ENCODE peak calls at places on chromosomes 13 and 19, in ten cellular contexts. J is nephron progenitor cell, N is GF-D8, H is endodermal cell, O is nucleus accumbens, C is NCI-H1092 treated with DMSO at 0.1 percent for 48 hours, K is mesothelial cell of epicardium, G is type B pancreatic cell, P is ovary, I is AG20443. Z is an unnamed sample.

GRCh38 chr19:56837492-56837891 is 3.0 kb downstream of the PEG3 start:
- DNase-seq in I (no peak), K (no peak), G (no peak), N (no peak), O (peak; percentile 51), J (no peak), H (no peak), P (peak; percentile 87), C (no peak), Z (peak; percentile 76)

GRCh38 chr13:81957121-81957520 is 1616.2 kb upstream of the SPRY2 start:
- DNase-seq in C (no peak), P (no peak), N (no peak), J (no peak), O (no peak), I (no peak), G (no peak), H (peak; percentile 60), K (no peak), Z (no peak)

GRCh38 chr19:4373601-4374441 is 26.5 kb downstream of the SH3GL1 start:
- DNase-seq in O (no peak), C (no peak), I (peak; percentile 47), J (no peak), K (no peak), N (peak; percentile 41), P (no peak), G (no peak), H (no peak), Z (no peak)

GRCh38 chr19:47005873-47006272 is 13.8 kb upstream of the NPAS1 start:
- DNase-seq in K (no peak), P (no peak), J (no peak), H (peak; percentile 69), O (no peak), I (peak; percentile 35), N (no peak), G (no peak), C (no peak), Z (no peak)

GRCh38 chr13:44837250-44837649 is 152.0 kb downstream of the NUFIP1 start:
- DNase-seq in N (no peak), C (no peak), H (no peak), G (no peak), J (no peak), O (no peak), I (no peak), P (no peak), K (no peak), Z (no peak)

GRCh38 chr13:100530645-100531044 is 57.9 kb downstream of the GGACT start:
- DNase-seq in G (peak; percentile 20), N (no peak), J (no peak), C (no peak), K (no peak), H (peak; percentile 58), P (no peak), I (peak; percentile 40), O (no peak), Z (peak; percentile 45)

GRCh38 chr19:3544742-3545668 is 6.0 kb downstream of the TEKTIP1 start:
- DNase-seq in J (peak; percentile 89), I (peak; percentile 90), G (peak; percentile 86), N (no peak), H (peak; percentile 97), K (peak; percentile 82), C (no peak), O (peak; percentile 39), P (peak; percentile 69), Z (no peak)

GRCh38 chr19:7645159-7645558 is 8.2 kb downstream of the STXBP2 start:
- DNase-seq in G (no peak), P (no peak), J (no peak), I (no peak), H (no peak), O (no peak), K (no peak), N (no peak), C (no peak), Z (no peak)

GRCh38 chr19:15144046-15144646 is 36.9 kb downstream of the SYDE1 start:
- DNase-seq in P (no peak), J (no peak), K (no peak), N (no peak), I (no peak), O (no peak), C (no peak), H (peak; percentile 11), G (no peak), Z (no peak)

GRCh38 chr13:35766663-35767062 is 290.2 kb upstream of the MAB21L1 start:
- DNase-seq in I (no peak), J (no peak), G (no peak), C (no peak), H (no peak), N (no peak), K (no peak), P (no peak), O (no peak), Z (no peak)

GRCh38 chr13:30234763-30235162 is 72.6 kb downstream of the KATNAL1 start:
- DNase-seq in G (no peak), H (no peak), N (no peak), C (no peak), I (no peak), P (no peak), O (no peak), J (no peak), K (no peak), Z (no peak)

GRCh38 chr13:46315036-46315435 is 72.0 kb downstream of the RUBCNL start:
- DNase-seq in G (no peak), C (no peak), N (no peak), I (no peak), P (no peak), K (no peak), H (no peak), J (no peak), O (no peak), Z (no peak)

GRCh38 chr13:44906758-44907157 is 82.5 kb downstream of the NUFIP1 start:
- DNase-seq in G (no peak), N (no peak), P (peak; percentile 59), K (no peak), I (peak; percentile 33), O (peak; percentile 15), J (no peak), H (no peak), C (peak; percentile 29), Z (no peak)

GRCh38 chr19:1833540-1833939 is 14.7 kb downstream of the REXO1 start:
- DNase-seq in P (peak; percentile 71), N (no peak), I (no peak), O (no peak), C (no peak), K (no peak), G (no peak), H (no peak), J (no peak), Z (no peak)

GRCh38 chr19:47661571-47661970 is 51.7 kb upstream of the EHD2 start:
- DNase-seq in K (no peak), I (no peak), N (no peak), P (no peak), G (no peak), O (no peak), C (no peak), J (no peak), H (no peak), Z (no peak)

GRCh38 chr19:49689133-49690072 is at the start of gene ADM5:
- DNase-seq in C (peak; percentile 39), I (peak; percentile 38), O (no peak), G (peak; percentile 75), N (no peak), P (peak; percentile 57), J (peak; percentile 61), K (peak; percentile 63), H (peak; percentile 93), Z (peak; percentile 72)

GRCh38 chr13:79531542-79532239 is 50.7 kb downstream of the NDFIP2 start:
- DNase-seq in N (no peak), H (no peak), O (no peak), C (no peak), I (no peak), K (no peak), P (no peak), G (no peak), J (no peak), Z (no peak)

GRCh38 chr13:111122631-111123030 is 7.5 kb downstream of the ARHGEF7 start:
- DNase-seq in I (no peak), J (no peak), O (no peak), G (no peak), K (no peak), P (no peak), N (no peak), C (no peak), H (no peak), Z (no peak)

GRCh38 chr13:29702912-29703351 is 107.4 kb upstream of the SLC7A1 start:
- DNase-seq in G (no peak), I (peak; percentile 88), P (no peak), O (no peak), H (peak; percentile 79), K (no peak), C (no peak), N (no peak), J (peak; percentile 24), Z (no peak)

GRCh38 chr13:28408235-28408848 is 86.6 kb downstream of the FLT1 start:
- DNase-seq in O (no peak), J (peak; percentile 21), I (no peak), C (no peak), N (peak; percentile 100), H (no peak), P (no peak), K (no peak), G (no peak), Z (no peak)

GRCh38 chr13:39684531-39685137 is 29.2 kb downstream of the COG6 start:
- DNase-seq in J (no peak), K (no peak), P (no peak), N (peak; percentile 44), H (no peak), O (no peak), G (no peak), C (no peak), I (peak; percentile 10), Z (no peak)

GRCh38 chr19:35000338-35000646 is 169 bp downstream of the GRAMD1A start:
- DNase-seq in P (no peak), O (no peak), I (no peak), G (no peak), C (no peak), J (no peak), N (no peak), H (no peak), K (no peak), Z (no peak)

GRCh38 chr19:871446-872265 is 12.2 kb downstream of the CFD start:
- DNase-seq in N (no peak), J (no peak), G (no peak), H (peak; percentile 84), I (no peak), K (no peak), P (peak; percentile 67), C (no peak), O (no peak), Z (no peak)

GRCh38 chr19:18654469-18654868 is 17.6 kb downstream of the KLHL26 start:
- DNase-seq in K (no peak), H (no peak), J (no peak), C (no peak), N (no peak), O (no peak), G (no peak), P (no peak), I (no peak), Z (no peak)

GRCh38 chr13:99132295-99132835 is 68.3 kb upstream of the UBAC2 start:
- DNase-seq in I (no peak), O (no peak), C (no peak), H (no peak), J (no peak), G (no peak), K (no peak), N (no peak), P (no peak), Z (no peak)

GRCh38 chr19:44890366-44891015 is 563 bp upstream of the TOMM40 start:
- DNase-seq in N (peak; percentile 100), C (peak; percentile 100), P (no peak), O (peak; percentile 99), I (peak; percentile 98), G (peak; percentile 100), K (peak; percentile 99), H (peak; percentile 100), J (no peak), Z (peak; percentile 100)